ENCODE peak calls at places on chromosomes 1 and 21, in six cellular contexts. One of them, this sample, is unnamed.

GRCh38 chr1:32817815-32818786 is 648 bp downstream of the S100PBP start:
- DNase-seq in mesenchymal stem cell: peak
- DNase-seq in trophoblast cell: peak
- DNase-seq in H1: peak
- DNase-seq in IMR-90: peak
- DNase-seq in neuronal stem cell: peak
- DNase-seq in this sample: peak

GRCh38 chr21:30497065-30497464 is at the start of gene KRTAP19-4:
- DNase-seq in neuronal stem cell: no peak
- DNase-seq in mesenchymal stem cell: no peak
- DNase-seq in trophoblast cell: no peak
- DNase-seq in H1: no peak
- DNase-seq in IMR-90: no peak
- DNase-seq in this sample: no peak

GRCh38 chr1:148315081-148315811 is 163.2 kb upstream of the NBPF11 start:
- DNase-seq in neuronal stem cell: no peak
- DNase-seq in mesenchymal stem cell: no peak
- DNase-seq in trophoblast cell: no peak
- DNase-seq in H1: no peak
- DNase-seq in IMR-90: no peak
- DNase-seq in this sample: no peak

GRCh38 chr1:165508291-165508690 is 35.5 kb upstream of the LRRC52 start:
- DNase-seq in H1: no peak
- DNase-seq in mesenchymal stem cell: no peak
- DNase-seq in neuronal stem cell: no peak
- DNase-seq in trophoblast cell: no peak
- DNase-seq in IMR-90: no peak
- DNase-seq in this sample: no peak

GRCh38 chr1:11441211-11441952 is 37.6 kb upstream of the DISP3 start:
- DNase-seq in trophoblast cell: no peak
- DNase-seq in IMR-90: no peak
- DNase-seq in H1: no peak
- DNase-seq in neuronal stem cell: no peak
- DNase-seq in mesenchymal stem cell: no peak
- DNase-seq in this sample: no peak

GRCh38 chr1:5419501-5419900 is 572.7 kb downstream of the NPHP4 start:
- DNase-seq in IMR-90: no peak
- DNase-seq in mesenchymal stem cell: no peak
- DNase-seq in trophoblast cell: no peak
- DNase-seq in neuronal stem cell: no peak
- DNase-seq in H1: no peak
- DNase-seq in this sample: no peak

GRCh38 chr21:29938968-29939858 is 583 bp downstream of the GRIK1 start:
- DNase-seq in trophoblast cell: no peak
- DNase-seq in IMR-90: no peak
- DNase-seq in mesenchymal stem cell: no peak
- DNase-seq in neuronal stem cell: peak
- DNase-seq in H1: peak
- DNase-seq in this sample: peak

GRCh38 chr1:22826630-22827580 is 116.3 kb downstream of the EPHB2 start:
- DNase-seq in H1: no peak
- DNase-seq in trophoblast cell: peak
- DNase-seq in neuronal stem cell: no peak
- DNase-seq in mesenchymal stem cell: peak
- DNase-seq in IMR-90: no peak
- DNase-seq in this sample: peak

GRCh38 chr21:43312011-43312410 is 114.9 kb downstream of the SIK1 start:
- DNase-seq in IMR-90: no peak
- DNase-seq in H1: no peak
- DNase-seq in neuronal stem cell: no peak
- DNase-seq in mesenchymal stem cell: no peak
- DNase-seq in trophoblast cell: no peak
- DNase-seq in this sample: no peak

GRCh38 chr1:71049951-71050598 is 2.5 kb upstream of the PTGER3 start:
- DNase-seq in H1: no peak
- DNase-seq in trophoblast cell: peak
- DNase-seq in mesenchymal stem cell: peak
- DNase-seq in IMR-90: peak
- DNase-seq in neuronal stem cell: peak
- DNase-seq in this sample: peak

GRCh38 chr1:9145021-9145668 is 16.2 kb upstream of the GPR157 start:
- DNase-seq in H1: no peak
- DNase-seq in trophoblast cell: peak
- DNase-seq in neuronal stem cell: no peak
- DNase-seq in mesenchymal stem cell: peak
- DNase-seq in IMR-90: peak
- DNase-seq in this sample: peak

GRCh38 chr21:26177187-26177586 is 6.6 kb upstream of the APP start:
- DNase-seq in trophoblast cell: no peak
- DNase-seq in H1: no peak
- DNase-seq in neuronal stem cell: no peak
- DNase-seq in IMR-90: no peak
- DNase-seq in mesenchymal stem cell: no peak
- DNase-seq in this sample: no peak

GRCh38 chr1:53625766-53626520 is 113.0 kb downstream of the GLIS1 start:
- DNase-seq in IMR-90: peak
- DNase-seq in mesenchymal stem cell: no peak
- DNase-seq in neuronal stem cell: no peak
- DNase-seq in H1: peak
- DNase-seq in trophoblast cell: no peak
- DNase-seq in this sample: no peak

GRCh38 chr1:94329986-94330385 is 88.2 kb upstream of the ABCD3 start:
- DNase-seq in neuronal stem cell: no peak
- DNase-seq in mesenchymal stem cell: peak
- DNase-seq in H1: no peak
- DNase-seq in trophoblast cell: no peak
- DNase-seq in IMR-90: peak
- DNase-seq in this sample: peak

GRCh38 chr1:36857761-36858160 is 176.6 kb downstream of the GRIK3 start:
- DNase-seq in trophoblast cell: no peak
- DNase-seq in IMR-90: no peak
- DNase-seq in neuronal stem cell: no peak
- DNase-seq in mesenchymal stem cell: no peak
- DNase-seq in H1: no peak
- DNase-seq in this sample: no peak

GRCh38 chr21:34061983-34062382 is 11.4 kb upstream of the MRPS6 start:
- DNase-seq in mesenchymal stem cell: no peak
- DNase-seq in trophoblast cell: no peak
- DNase-seq in IMR-90: no peak
- DNase-seq in H1: no peak
- DNase-seq in neuronal stem cell: no peak
- DNase-seq in this sample: peak

GRCh38 chr1:64474639-64475038 is 4.7 kb downstream of the CACHD1 start:
- DNase-seq in trophoblast cell: no peak
- DNase-seq in mesenchymal stem cell: no peak
- DNase-seq in neuronal stem cell: no peak
- DNase-seq in H1: no peak
- DNase-seq in IMR-90: no peak
- DNase-seq in this sample: no peak

GRCh38 chr1:63626222-63626621 is 33.0 kb downstream of the PGM1 start:
- DNase-seq in neuronal stem cell: no peak
- DNase-seq in mesenchymal stem cell: peak
- DNase-seq in H1: no peak
- DNase-seq in IMR-90: no peak
- DNase-seq in trophoblast cell: no peak
- DNase-seq in this sample: no peak

GRCh38 chr1:184380468-184380867 is 6.4 kb upstream of the C1orf21 start:
- DNase-seq in neuronal stem cell: no peak
- DNase-seq in H1: no peak
- DNase-seq in mesenchymal stem cell: no peak
- DNase-seq in IMR-90: no peak
- DNase-seq in trophoblast cell: no peak
- DNase-seq in this sample: no peak

GRCh38 chr1:39812913-39813312 is 24.2 kb upstream of the BMP8B start:
- DNase-seq in H1: no peak
- DNase-seq in neuronal stem cell: no peak
- DNase-seq in IMR-90: no peak
- DNase-seq in trophoblast cell: no peak
- DNase-seq in mesenchymal stem cell: no peak
- DNase-seq in this sample: no peak

GRCh38 chr1:39822146-39822545 is 33.5 kb upstream of the BMP8B start:
- DNase-seq in mesenchymal stem cell: no peak
- DNase-seq in trophoblast cell: peak
- DNase-seq in neuronal stem cell: no peak
- DNase-seq in IMR-90: no peak
- DNase-seq in H1: no peak
- DNase-seq in this sample: no peak

GRCh38 chr1:39819091-39819812 is 30.6 kb upstream of the BMP8B start:
- DNase-seq in trophoblast cell: no peak
- DNase-seq in H1: no peak
- DNase-seq in neuronal stem cell: no peak
- DNase-seq in IMR-90: no peak
- DNase-seq in mesenchymal stem cell: no peak
- DNase-seq in this sample: no peak

GRCh38 chr1:39818482-39818881 is 29.8 kb upstream of the BMP8B start:
- DNase-seq in H1: no peak
- DNase-seq in trophoblast cell: no peak
- DNase-seq in IMR-90: no peak
- DNase-seq in neuronal stem cell: no peak
- DNase-seq in mesenchymal stem cell: no peak
- DNase-seq in this sample: no peak

DNA sequence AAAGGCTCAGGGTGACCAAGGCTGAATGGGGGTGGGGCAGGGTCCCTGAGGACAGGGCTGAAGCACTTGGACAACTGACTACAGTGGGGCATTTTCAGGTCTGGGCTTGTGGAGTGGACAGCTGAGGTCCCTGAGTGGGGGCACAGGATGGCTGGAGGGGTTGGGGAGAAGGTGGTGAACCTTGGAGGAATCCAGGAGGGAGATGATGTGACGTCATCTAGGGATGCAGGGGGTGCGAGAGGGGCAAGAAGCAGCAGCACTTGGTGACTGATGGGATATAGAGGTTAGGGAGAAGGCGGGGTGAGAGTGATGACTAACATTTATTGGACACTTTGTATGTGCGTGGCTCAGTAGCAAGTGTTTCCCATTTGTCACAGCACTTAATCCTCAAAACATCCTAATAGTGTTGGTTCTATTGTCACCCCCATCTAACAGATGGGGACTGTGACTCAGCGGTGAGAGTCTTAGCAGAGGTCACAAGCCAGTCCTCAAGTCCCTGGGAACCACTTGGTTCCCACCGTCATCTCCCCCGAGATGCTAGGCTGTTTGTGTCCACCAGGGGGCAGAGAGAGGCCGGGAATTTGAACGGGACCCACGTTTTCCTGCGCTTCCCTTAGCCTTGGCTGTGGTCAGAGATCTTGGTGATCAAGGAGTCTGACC is 27.9 kb upstream of the BMP8B start:
- DNase-seq in IMR-90: peak
- DNase-seq in H1: peak
- DNase-seq in mesenchymal stem cell: peak
- DNase-seq in trophoblast cell: peak
- DNase-seq in neuronal stem cell: peak
- DNase-seq in this sample: peak
- H3K4me3 ChIP-seq in IMR-90: no peak
- H3K4me3 ChIP-seq in H1: no peak
- H3K4me3 ChIP-seq in mesenchymal stem cell: no peak
- H3K4me3 ChIP-seq in trophoblast cell: no peak
- H3K4me3 ChIP-seq in neuronal stem cell: no peak
- H3K4me3 ChIP-seq in this sample: no peak

GRCh38 chr1:28509705-28510349 is 4.0 kb downstream of the RCC1 start:
- DNase-seq in IMR-90: no peak
- DNase-seq in H1: no peak
- DNase-seq in trophoblast cell: no peak
- DNase-seq in neuronal stem cell: no peak
- DNase-seq in mesenchymal stem cell: no peak
- DNase-seq in this sample: peak
- H3K18ac ChIP-seq in IMR-90: peak
- H3K18ac ChIP-seq in H1: peak
- H3K18ac ChIP-seq in trophoblast cell: peak
- H3K18ac ChIP-seq in neuronal stem cell: no peak
- H3K18ac ChIP-seq in mesenchymal stem cell: peak
- H3K18ac ChIP-seq in this sample: no peak

DNA sequence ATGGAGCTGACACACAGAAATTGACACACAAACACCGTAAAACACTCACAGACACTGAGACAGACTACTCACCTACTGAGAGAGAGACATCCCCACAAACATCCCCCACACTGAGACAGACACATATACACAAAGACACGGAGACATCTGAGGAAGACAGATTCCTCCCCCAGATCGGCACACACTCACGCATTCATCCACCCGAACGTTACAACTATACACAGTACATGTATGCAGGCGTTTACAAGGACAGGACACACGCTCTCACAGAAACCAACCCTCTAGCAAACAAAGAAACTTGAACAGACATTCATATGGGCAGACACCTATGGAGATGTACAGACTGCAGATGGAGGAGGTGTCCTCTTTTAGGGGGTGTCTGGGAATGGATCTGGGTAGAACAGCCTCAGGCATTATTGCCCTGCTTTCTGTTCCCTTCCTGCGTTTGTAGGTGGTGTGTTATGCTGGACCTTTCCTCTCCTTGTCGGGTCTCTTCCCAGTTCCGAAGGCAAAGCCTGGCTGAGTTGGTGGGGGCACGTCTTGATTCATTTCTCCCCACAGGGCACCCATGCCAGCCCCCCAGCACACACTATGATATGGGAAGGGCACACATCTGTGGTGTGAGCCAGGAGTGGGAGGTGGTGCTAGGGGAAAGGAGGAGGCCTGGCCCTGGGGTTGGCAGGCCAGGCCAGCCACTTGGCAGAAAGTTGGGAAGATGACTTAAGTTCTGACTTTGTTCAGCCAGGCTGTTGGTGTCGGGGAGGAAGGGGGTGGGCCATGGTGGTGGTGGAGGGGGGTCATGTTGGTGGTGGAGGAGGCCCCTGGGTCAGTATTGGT is 1.5 kb downstream of the KIRREL1 start:
- DNase-seq in neuronal stem cell: no peak
- DNase-seq in trophoblast cell: no peak
- DNase-seq in H1: no peak
- DNase-seq in mesenchymal stem cell: peak
- DNase-seq in IMR-90: peak
- DNase-seq in this sample: no peak
- H3K4me3 ChIP-seq in neuronal stem cell: peak
- H3K4me3 ChIP-seq in trophoblast cell: peak
- H3K4me3 ChIP-seq in H1: peak
- H3K4me3 ChIP-seq in mesenchymal stem cell: peak
- H3K4me3 ChIP-seq in IMR-90: peak
- H3K4me3 ChIP-seq in this sample: peak

GRCh38 chr1:110498270-110498669 is 20.7 kb downstream of the KCNA10 start:
- DNase-seq in trophoblast cell: no peak
- DNase-seq in H1: no peak
- DNase-seq in neuronal stem cell: no peak
- DNase-seq in IMR-90: no peak
- DNase-seq in mesenchymal stem cell: no peak
- DNase-seq in this sample: no peak

GRCh38 chr1:110494036-110494435 is 24.9 kb downstream of the KCNA10 start:
- DNase-seq in trophoblast cell: no peak
- DNase-seq in neuronal stem cell: no peak
- DNase-seq in H1: no peak
- DNase-seq in IMR-90: no peak
- DNase-seq in mesenchymal stem cell: no peak
- DNase-seq in this sample: no peak

GRCh38 chr1:110493059-110493458 is 25.9 kb downstream of the KCNA10 start:
- DNase-seq in H1: no peak
- DNase-seq in trophoblast cell: no peak
- DNase-seq in IMR-90: no peak
- DNase-seq in neuronal stem cell: no peak
- DNase-seq in mesenchymal stem cell: no peak
- DNase-seq in this sample: no peak

GRCh38 chr1:110494522-110495406 is 24.2 kb downstream of the KCNA10 start:
- DNase-seq in H1: no peak
- DNase-seq in mesenchymal stem cell: no peak
- DNase-seq in neuronal stem cell: no peak
- DNase-seq in IMR-90: peak
- DNase-seq in trophoblast cell: no peak
- DNase-seq in this sample: no peak

GRCh38 chr1:110495926-110496600 is 22.9 kb downstream of the KCNA10 start:
- DNase-seq in trophoblast cell: peak
- DNase-seq in IMR-90: peak
- DNase-seq in mesenchymal stem cell: peak
- DNase-seq in H1: peak
- DNase-seq in neuronal stem cell: peak
- DNase-seq in this sample: peak
- H3K18ac ChIP-seq in trophoblast cell: no peak
- H3K18ac ChIP-seq in IMR-90: no peak
- H3K18ac ChIP-seq in mesenchymal stem cell: no peak
- H3K18ac ChIP-seq in H1: no peak
- H3K18ac ChIP-seq in neuronal stem cell: no peak
- H3K18ac ChIP-seq in this sample: no peak

This sample was measured in mesendoderm.